ENCODE peak calls at places on chromosomes 3 and 15, in five cellular contexts. M is GM12878, U is A549, E is HepG2, Q is K562. F is an unnamed sample.

GRCh38 chr3:69009559-69010410 is 3.7 kb downstream of the EOGT start:
- DNase-seq in M (no peak), U (no peak), E (no peak), Q (no peak), F (peak; percentile 63)

GRCh38 chr3:87088984-87089841 is 98.3 kb upstream of the VGLL3 start:
- DNase-seq in M (no peak), U (peak; percentile 46), E (no peak), Q (peak; percentile 9), F (no peak)

GRCh38 chr3:188689101-188689574 is 482.6 kb upstream of the TPRG1 start:
- DNase-seq in M (no peak), U (no peak), E (no peak), Q (no peak), F (no peak)

GRCh38 chr3:153273767-153274443 is 111.9 kb downstream of the RAP2B start:
- DNase-seq in M (no peak), U (no peak), E (no peak), Q (no peak), F (no peak)

GRCh38 chr3:5011555-5012256 is 32.5 kb downstream of the BHLHE40 start:
- DNase-seq in M (peak; percentile 71), U (no peak), E (no peak), Q (peak; percentile 87), F (no peak)

GRCh38 chr3:46017720-46018119 is 9.6 kb downstream of the XCR1 start:
- DNase-seq in M (no peak), U (no peak), E (no peak), Q (peak; percentile 11), F (peak; percentile 13)

GRCh38 chr3:164476631-164477030 is 601.7 kb downstream of the SI start:
- DNase-seq in M (no peak), U (no peak), E (no peak), Q (no peak), F (no peak)

GRCh38 chr3:54185740-54186139 is 63.4 kb downstream of the CACNA2D3 start:
- DNase-seq in M (no peak), U (no peak), E (no peak), Q (no peak), F (no peak)

GRCh38 chr3:57910988-57911387 is 97.2 kb upstream of the FLNB start:
- DNase-seq in M (no peak), U (peak; percentile 5), E (peak; percentile 16), Q (no peak), F (no peak)

GRCh38 chr15:43977072-43977884 is 150.5 kb downstream of the WDR76 start:
- DNase-seq in M (peak; percentile 63), U (no peak), E (peak; percentile 22), Q (no peak), F (no peak)

GRCh38 chr3:4688411-4688810 is 195.3 kb downstream of the ITPR1 start:
- DNase-seq in M (no peak), U (no peak), E (no peak), Q (no peak), F (no peak)

GRCh38 chr3:73746610-73747009 is 121.9 kb upstream of the PDZRN3 start:
- DNase-seq in M (no peak), U (no peak), E (no peak), Q (no peak), F (no peak)

GRCh38 chr3:143596957-143597642 is 251.2 kb downstream of the SLC9A9 start:
- DNase-seq in M (no peak), U (no peak), E (no peak), Q (peak; percentile 66), F (no peak)

GRCh38 chr15:91209318-91209717 is 109.3 kb downstream of the SV2B start:
- DNase-seq in M (no peak), U (no peak), E (no peak), Q (no peak), F (no peak)

GRCh38 chr15:39657714-39658113 is 76.8 kb downstream of the THBS1 start:
- DNase-seq in M (no peak), U (no peak), E (no peak), Q (no peak), F (no peak)

GRCh38 chr3:146148468-146148931 is 12.5 kb downstream of the PLOD2 start:
- DNase-seq in M (no peak), U (no peak), E (no peak), Q (no peak), F (no peak)

GRCh38 chr3:191961036-191961435 is 500.1 kb downstream of the PYDC2 start:
- DNase-seq in M (no peak), U (no peak), E (no peak), Q (no peak), F (no peak)

GRCh38 chr3:132874701-132875100 is 152.5 kb upstream of the NPHP3 start:
- DNase-seq in M (no peak), U (no peak), E (no peak), Q (no peak), F (no peak)

GRCh38 chr15:71079208-71080044 is 35.8 kb upstream of the THSD4 start:
- DNase-seq in M (no peak), U (no peak), E (no peak), Q (no peak), F (no peak)

GRCh38 chr3:54817628-54818027 is 110.2 kb downstream of the LRTM1 start:
- DNase-seq in M (no peak), U (no peak), E (no peak), Q (no peak), F (no peak)

GRCh38 chr15:61888074-61888780 is 172.0 kb downstream of the VPS13C start:
- DNase-seq in M (no peak), U (no peak), E (no peak), Q (no peak), F (no peak)

GRCh38 chr15:55917881-55918296 is 75.5 kb downstream of the NEDD4 start:
- DNase-seq in M (no peak), U (peak; percentile 49), E (peak; percentile 58), Q (peak; percentile 28), F (no peak)

GRCh38 chr15:23035964-23036566 is 3.3 kb downstream of the TUBGCP5 start:
- DNase-seq in M (no peak), U (peak; percentile 81), E (peak; percentile 62), Q (peak; percentile 80), F (peak; percentile 86)
- TF ChIP-seq KDM1A in M (no peak), U (no peak), E (no peak), Q (no peak), F (no peak)

GRCh38 chr15:75054172-75054897 is 30.9 kb downstream of the PPCDC start:
- DNase-seq in M (no peak), U (no peak), E (no peak), Q (no peak), F (no peak)
- TF ChIP-seq KDM1A in M (no peak), U (no peak), E (no peak), Q (no peak), F (no peak)

GRCh38 chr15:88400591-88400990 is 66.6 kb downstream of the MRPL46 start:
- DNase-seq in M (no peak), U (no peak), E (no peak), Q (no peak), F (no peak)
- TF ChIP-seq KDM1A in M (no peak), U (no peak), E (no peak), Q (no peak), F (no peak)

GRCh38 chr15:88108991-88109390 is 147.5 kb downstream of the NTRK3 start:
- DNase-seq in M (no peak), U (no peak), E (no peak), Q (no peak), F (no peak)
- TF ChIP-seq KDM1A in M (no peak), U (no peak), E (no peak), Q (no peak), F (no peak)

GRCh38 chr3:195034101-195034500 is 236.9 kb downstream of the XXYLT1 start:
- DNase-seq in M (no peak), U (no peak), E (no peak), Q (no peak), F (no peak)
- TF ChIP-seq KDM1A in M (no peak), U (no peak), E (no peak), Q (no peak), F (no peak)

GRCh38 chr3:13353936-13354542 is 66.1 kb downstream of the NUP210 start:
- DNase-seq in M (no peak), U (peak; percentile 40), E (no peak), Q (peak; percentile 54), F (no peak)
- TF ChIP-seq KDM1A in M (no peak), U (no peak), E (no peak), Q (no peak), F (no peak)

GRCh38 chr15:85676332-85676731 is 118.4 kb downstream of the KLHL25 start:
- DNase-seq in M (no peak), U (no peak), E (no peak), Q (no peak), F (no peak)

GRCh38 chr15:85672338-85673097 is 122.2 kb downstream of the KLHL25 start:
- DNase-seq in M (no peak), U (no peak), E (peak; percentile 18), Q (no peak), F (no peak)

GRCh38 chr15:85667491-85668424 is 127.0 kb downstream of the KLHL25 start:
- DNase-seq in M (no peak), U (peak; percentile 80), E (peak; percentile 53), Q (no peak), F (no peak)

GRCh38 chr15:85671156-85671555 is 123.6 kb downstream of the KLHL25 start:
- DNase-seq in M (no peak), U (no peak), E (no peak), Q (no peak), F (no peak)

GRCh38 chr15:85673326-85673725 is 121.4 kb downstream of the KLHL25 start:
- DNase-seq in M (no peak), U (no peak), E (no peak), Q (no peak), F (no peak)
- TF ChIP-seq KDM1A in M (no peak), U (no peak), E (no peak), Q (no peak), F (no peak)

GRCh38 chr3:174168026-174168425 is 691.1 kb upstream of the NAALADL2 start:
- DNase-seq in M (no peak), U (no peak), E (no peak), Q (no peak), F (no peak)

GRCh38 chr3:174168538-174169254 is 690.4 kb upstream of the NAALADL2 start:
- DNase-seq in M (no peak), U (no peak), E (no peak), Q (no peak), F (no peak)

GRCh38 chr3:174169736-174170135 is 689.4 kb upstream of the NAALADL2 start:
- DNase-seq in M (no peak), U (no peak), E (no peak), Q (no peak), F (no peak)

DNA sequence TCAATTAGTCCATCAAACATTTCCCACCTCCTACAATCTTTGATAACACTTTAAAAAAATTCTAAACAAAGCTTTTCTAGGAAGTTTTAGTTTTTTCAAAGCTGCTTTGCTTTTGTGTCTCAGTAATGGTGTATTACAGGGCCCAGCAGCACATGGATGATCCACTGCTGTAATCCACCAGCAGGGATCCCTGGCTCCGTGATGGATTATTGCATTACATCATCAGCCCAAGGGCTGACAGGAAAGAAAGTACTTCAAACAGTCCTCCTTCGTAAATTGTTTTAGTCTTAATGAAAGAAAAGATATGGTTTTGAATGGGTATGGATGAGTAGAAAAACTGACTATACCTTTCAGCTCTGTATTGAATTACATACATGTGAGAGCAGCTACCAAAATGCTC is 688.9 kb upstream of the NAALADL2 start:
- DNase-seq in M (no peak), U (no peak), E (no peak), Q (no peak), F (no peak)
- TF ChIP-seq KDM1A in M (no peak), U (no peak), E (no peak), Q (no peak), F (no peak)